ENCODE peak calls at places on chromosomes 13 and 19, in four cellular contexts. Z is HepG2, O is SK-N-SH, Q is GM12891. J is an unnamed sample.

GRCh38 chr13:105627270-105627669 is 908.2 kb downstream of the EFNB2 start:
- DNase-seq in Q (no peak), Z (no peak), O (no peak), J (no peak)

GRCh38 chr13:29886446-29886845 is 36.0 kb upstream of the UBL3 start:
- DNase-seq in Q (no peak), Z (no peak), O (no peak), J (no peak)

GRCh38 chr19:35170359-35171061 is 16.0 kb downstream of the FXYD5 start:
- DNase-seq in Z (no peak), O (no peak), Q (no peak), J (no peak)

GRCh38 chr13:106182404-106182803 is 353.1 kb downstream of the EFNB2 start:
- DNase-seq in Q (no peak), Z (no peak), O (no peak), J (no peak)

GRCh38 chr13:40316301-40316700 is 350.1 kb downstream of the FOXO1 start:
- DNase-seq in Z (no peak), O (no peak), Q (no peak), J (no peak)

GRCh38 chr19:5103061-5103701 is 134.3 kb downstream of the KDM4B start:
- DNase-seq in Q (no peak), O (peak), Z (no peak), J (no peak)

GRCh38 chr19:28519218-28519779 is 693.7 kb downstream of the UQCRFS1 start:
- DNase-seq in O (no peak), Z (no peak), Q (no peak), J (no peak)

GRCh38 chr19:43354305-43354627 is 780 bp downstream of the CD177 start:
- DNase-seq in O (peak), Z (no peak), Q (no peak), J (no peak)

GRCh38 chr13:44142911-44143665 is 230.5 kb upstream of the SERP2 start:
- DNase-seq in Z (no peak), Q (no peak), O (no peak), J (no peak)

GRCh38 chr19:16381756-16382401 is 57.3 kb downstream of the KLF2 start:
- DNase-seq in O (no peak), Z (no peak), Q (no peak), J (no peak)

GRCh38 chr19:33443638-33444195 is 70.2 kb downstream of the CEBPG start:
- DNase-seq in Q (no peak), O (no peak), Z (no peak), J (no peak)
- TF ChIP-seq TAF1 in Q (no peak), O (no peak), Z (no peak), J (no peak)

DNA sequence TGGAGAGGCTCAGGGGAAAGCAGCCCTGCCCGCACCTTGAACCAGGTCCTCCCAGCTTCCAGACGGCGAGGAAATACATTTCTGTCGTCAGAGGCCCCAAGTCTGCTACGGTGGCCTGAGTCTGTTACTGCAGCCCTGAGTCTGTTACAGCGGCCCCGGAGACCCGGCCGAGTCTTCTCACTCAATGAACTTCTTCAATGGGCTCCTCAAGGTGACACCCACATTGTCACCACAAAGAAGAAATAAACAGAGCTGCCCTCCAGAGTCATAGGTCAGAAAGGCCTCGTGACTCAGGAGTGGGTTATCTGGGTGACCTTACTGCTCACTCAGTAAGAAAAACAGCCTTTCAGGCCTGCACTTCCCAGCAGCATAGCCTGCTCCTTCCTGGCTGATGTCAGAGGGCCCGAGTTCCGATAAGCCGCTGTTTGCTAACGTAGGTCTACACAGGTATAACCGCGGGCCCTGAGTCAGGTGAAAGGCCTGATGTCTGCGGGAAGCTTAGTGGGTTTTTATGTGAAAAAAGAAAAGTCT is 66.9 kb upstream of the TM9SF2 start:
- DNase-seq in O (no peak), Q (no peak), Z (peak), J (no peak)
- TF ChIP-seq POLR2AphosphoS5 in O (no peak), Q (no peak), Z (no peak), J (no peak)

GRCh38 chr13:34161829-34162544 is 344.0 kb downstream of the RFC3 start:
- DNase-seq in O (no peak), Z (peak), Q (no peak), J (no peak)

GRCh38 chr13:34162545-34162936 is 344.6 kb downstream of the RFC3 start:
- DNase-seq in O (no peak), Q (no peak), Z (no peak), J (no peak)

GRCh38 chr13:34166406-34166805 is 348.5 kb downstream of the RFC3 start:
- DNase-seq in Q (no peak), O (no peak), Z (no peak), J (no peak)

GRCh38 chr13:34164585-34164984 is 346.6 kb downstream of the RFC3 start:
- DNase-seq in Z (no peak), Q (no peak), O (no peak), J (no peak)

DNA sequence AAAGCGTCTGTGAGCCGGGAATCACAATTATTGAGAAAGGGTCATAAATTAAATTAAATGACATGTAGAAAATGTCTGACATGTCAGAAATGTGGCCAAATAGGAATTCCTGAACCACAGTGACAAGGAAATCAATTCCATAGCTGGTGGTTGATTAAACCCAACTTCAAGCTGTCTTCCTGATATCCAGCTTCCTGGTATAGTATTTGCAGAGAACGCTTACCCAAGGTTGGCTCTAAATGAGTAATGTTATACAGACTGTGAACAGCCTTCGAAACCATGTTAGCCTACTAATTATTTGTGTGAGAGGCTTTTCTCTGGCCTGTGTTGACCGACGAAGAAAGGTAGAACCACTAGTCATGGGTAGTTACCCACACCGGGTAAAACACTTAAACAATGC is 347.2 kb downstream of the RFC3 start:
- DNase-seq in Q (no peak), O (no peak), Z (no peak), J (no peak)
- TF ChIP-seq TAF1 in Q (no peak), O (no peak), Z (no peak), J (no peak)

DNA sequence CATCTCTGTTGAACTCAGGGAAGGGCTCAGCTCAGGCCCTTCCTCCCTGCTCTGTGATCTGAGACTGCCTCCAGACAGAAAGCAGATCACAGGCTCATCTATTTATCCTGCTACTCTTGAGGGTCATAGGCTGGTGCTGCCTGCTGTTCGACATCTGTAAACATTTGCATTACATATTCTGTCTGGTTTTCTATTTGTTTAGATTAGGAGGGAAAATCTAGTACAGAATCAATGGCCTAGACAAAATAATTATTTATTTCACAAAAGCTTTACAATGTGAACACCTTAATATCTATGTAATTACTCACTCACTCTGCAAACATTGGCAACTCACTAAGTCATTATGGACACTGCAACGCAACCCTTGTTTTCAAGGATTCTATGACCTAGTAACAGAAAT is 43.0 kb downstream of the CEP89 start:
- DNase-seq in O (no peak), Z (peak), Q (no peak), J (no peak)
- TF ChIP-seq POLR2AphosphoS5 in O (no peak), Z (no peak), Q (no peak), J (no peak)

DNA sequence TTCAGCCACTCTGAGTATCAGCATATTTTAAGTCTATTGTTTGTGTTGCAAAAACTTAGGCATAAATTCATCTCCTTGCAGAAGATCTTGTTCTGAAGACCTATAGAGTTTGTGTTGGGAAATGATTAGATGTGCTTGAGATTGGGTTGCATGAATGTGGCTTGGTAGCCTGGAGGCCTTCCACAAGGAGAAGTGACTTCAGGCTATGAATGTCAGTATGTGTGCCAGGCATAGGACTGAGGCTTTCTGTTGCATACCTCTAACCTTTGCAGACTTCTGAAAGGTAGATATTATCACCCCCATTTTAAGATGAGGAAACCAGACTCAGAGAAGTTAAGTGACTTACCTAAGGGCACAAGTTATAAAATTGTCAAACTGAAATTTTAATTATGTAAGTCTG is 188.6 kb downstream of the OLFM4 start:
- DNase-seq in O (no peak), Q (no peak), Z (no peak), J (no peak)
- TF ChIP-seq TAF1 in O (no peak), Q (no peak), Z (no peak), J (no peak)

DNA sequence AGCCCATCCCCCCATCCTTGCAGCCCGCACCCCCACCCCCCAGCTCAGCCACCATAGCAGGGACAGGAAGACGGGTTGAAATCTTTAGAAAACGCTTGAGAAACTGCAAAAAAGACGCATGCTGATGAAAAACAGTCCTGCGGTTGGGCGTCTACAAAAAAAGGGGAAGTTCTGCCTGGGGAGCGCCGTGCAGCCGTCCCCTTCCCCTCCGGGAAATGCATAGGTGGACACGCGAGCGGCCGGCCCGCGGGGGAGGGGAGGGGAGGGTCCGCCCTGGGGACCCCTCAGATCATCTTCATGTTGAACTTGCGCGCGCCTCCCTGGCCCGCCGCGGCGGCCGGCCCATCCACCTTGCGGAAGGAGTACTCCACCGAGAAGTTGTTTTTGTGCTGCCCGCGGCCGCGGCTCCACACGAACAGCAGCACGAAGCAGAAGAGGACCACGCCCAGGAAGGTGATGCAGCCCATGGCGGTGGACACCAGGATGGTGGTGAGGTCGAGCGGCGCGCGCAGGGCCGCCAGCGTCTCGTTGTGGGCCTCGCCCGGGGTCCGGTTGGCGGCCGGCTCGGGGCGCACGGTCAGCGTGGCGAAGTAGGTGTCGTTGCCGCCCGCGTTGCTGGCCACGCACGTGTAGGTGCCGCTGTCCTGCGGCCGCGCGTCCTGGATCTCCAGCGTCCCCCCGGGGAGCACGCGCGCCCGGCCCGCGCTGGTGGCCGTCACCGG is 7.9 kb upstream of the PEAK3 start:
- DNase-seq in Q (peak), Z (no peak), O (no peak), J (peak)
- TF ChIP-seq POLR2AphosphoS5 in Q (no peak), Z (no peak), O (no peak), J (peak)

J was measured in GM12892.